ENCODE peak calls at places on chromosomes 16 and 17, in nine cellular contexts. N, B, I, F, O, Q, V, M and A are unnamed samples.

GRCh38 chr16:57367111-57367752 is 5.1 kb upstream of the CX3CL1 start:
- DNase-seq in Q (peak; percentile 14), V (no peak), F (no peak), M (no peak), N (no peak), I (no peak), B (no peak), O (peak; percentile 28), A (no peak)

GRCh38 chr17:79748296-79749099 is 17.8 kb downstream of the ENPP7 start:
- DNase-seq in O (no peak), M (no peak), B (no peak), V (no peak), Q (no peak), N (no peak), I (no peak), F (no peak), A (no peak)

GRCh38 chr17:41322264-41322902 is 6.9 kb upstream of the KRTAP17-1 start:
- DNase-seq in N (no peak), I (peak; percentile 79), M (peak; percentile 61), B (no peak), O (no peak), Q (peak; percentile 67), F (peak; percentile 64), V (no peak), A (no peak)

GRCh38 chr16:53511403-53512280 is 8.6 kb upstream of the AKTIP start:
- DNase-seq in O (no peak), N (no peak), M (no peak), V (peak; percentile 92), B (peak; percentile 20), Q (no peak), F (no peak), I (no peak), A (no peak)

GRCh38 chr17:42361781-42362186 is 26.5 kb downstream of the STAT3 start:
- DNase-seq in F (no peak), B (no peak), M (no peak), V (no peak), Q (no peak), I (no peak), O (no peak), N (no peak), A (no peak)

GRCh38 chr17:15967706-15968399 is 22.9 kb downstream of the ADORA2B start:
- DNase-seq in B (no peak), V (no peak), I (no peak), Q (no peak), M (no peak), F (no peak), O (no peak), N (no peak), A (no peak)

GRCh38 chr16:65494609-65495008 is 372.7 kb upstream of the CDH11 start:
- DNase-seq in F (no peak), O (no peak), Q (no peak), N (no peak), I (no peak), M (no peak), B (no peak), V (no peak), A (no peak)

GRCh38 chr17:31672161-31672819 is 186.8 kb downstream of the COPRS start:
- DNase-seq in I (no peak), N (no peak), Q (no peak), O (no peak), V (no peak), M (no peak), B (no peak), F (no peak), A (no peak)

GRCh38 chr17:13995856-13996635 is 73.3 kb upstream of the COX10 start:
- DNase-seq in M (no peak), O (no peak), N (no peak), V (no peak), B (no peak), Q (no peak), F (no peak), I (no peak), A (no peak)

GRCh38 chr17:42779942-42780815 is at the start of gene WNK4:
- DNase-seq in B (peak; percentile 64), Q (peak; percentile 47), I (no peak), N (no peak), V (peak; percentile 91), O (no peak), F (no peak), M (no peak), A (peak; percentile 67)

GRCh38 chr16:2842340-2843000 is 12.4 kb downstream of the ZG16B start:
- DNase-seq in V (no peak), Q (peak; percentile 42), I (no peak), O (peak; percentile 67), F (no peak), B (peak; percentile 44), N (no peak), M (no peak), A (no peak)

GRCh38 chr16:4404247-4404966 is 12.0 kb downstream of the CORO7 start:
- DNase-seq in I (no peak), V (peak; percentile 56), Q (peak; percentile 58), N (no peak), M (peak; percentile 38), B (peak; percentile 82), O (peak; percentile 49), F (no peak), A (no peak)

GRCh38 chr16:30092373-30093010 is 768 bp upstream of the TBX6 start:
- DNase-seq in I (peak; percentile 27), O (peak; percentile 93), N (peak; percentile 42), F (peak; percentile 44), Q (peak; percentile 82), M (peak; percentile 65), B (peak; percentile 86), V (no peak), A (peak; percentile 90)
- TF ChIP-seq CTCF in I (peak; percentile 44), O (peak; percentile 76), N (peak; percentile 73), F (peak; percentile 88), Q (peak; percentile 80), M (peak; percentile 34), B (peak; percentile 88), V (no peak), A (peak; percentile 66)

DNA sequence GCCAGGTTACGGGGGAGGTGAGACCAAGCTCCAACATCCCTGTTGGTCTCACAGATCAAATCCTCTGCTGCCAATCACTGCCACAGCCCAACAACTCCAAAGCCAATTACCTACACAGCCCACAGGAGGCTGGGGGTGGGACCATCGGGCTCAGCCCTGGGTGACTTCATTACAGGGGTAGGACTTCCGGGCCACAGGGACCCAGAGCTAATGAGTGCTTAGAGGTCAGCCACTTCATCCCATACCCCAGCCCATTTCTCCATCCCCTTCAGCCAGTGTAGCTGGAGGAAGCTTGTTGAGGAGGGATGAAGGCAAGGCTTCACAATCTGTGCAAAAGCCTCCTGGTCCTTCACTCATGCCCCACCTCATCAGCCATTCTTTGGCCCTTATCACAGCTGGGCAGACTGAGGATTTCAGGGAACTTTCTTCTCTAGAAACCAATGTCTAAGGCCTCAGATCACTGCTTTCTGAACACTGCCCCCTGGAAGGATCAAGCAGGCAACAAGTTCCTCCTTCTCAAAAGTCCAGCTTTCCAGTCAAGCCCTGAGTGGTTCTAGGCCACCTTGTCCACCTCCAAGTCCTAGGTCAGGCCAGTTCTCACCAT is 5.8 kb downstream of the FOXN1 start:
- DNase-seq in V (no peak), B (peak; percentile 82), F (no peak), N (no peak), I (no peak), Q (no peak), O (no peak), M (no peak), A (no peak)
- TF ChIP-seq CTCF in V (no peak), B (no peak), F (peak; percentile 18), N (no peak), I (no peak), Q (no peak), O (no peak), M (no peak), A (no peak)

GRCh38 chr16:87549627-87550509 is 52.4 kb upstream of the JPH3 start:
- DNase-seq in M (no peak), B (no peak), O (no peak), N (no peak), Q (no peak), I (no peak), V (no peak), F (no peak), A (no peak)

GRCh38 chr16:87550510-87550961 is 51.8 kb upstream of the JPH3 start:
- DNase-seq in B (peak; percentile 25), V (no peak), F (no peak), N (no peak), O (peak; percentile 67), I (no peak), Q (no peak), M (peak; percentile 42), A (peak; percentile 44)

GRCh38 chr16:87552772-87553171 is 49.5 kb upstream of the JPH3 start:
- DNase-seq in Q (no peak), B (no peak), N (no peak), O (no peak), F (no peak), I (no peak), V (no peak), M (peak; percentile 46), A (no peak)

GRCh38 chr16:87552072-87552718 is 50.1 kb upstream of the JPH3 start:
- DNase-seq in O (no peak), Q (no peak), F (no peak), M (no peak), V (no peak), N (no peak), B (no peak), I (no peak), A (no peak)

GRCh38 chr16:87551487-87551886 is 50.8 kb upstream of the JPH3 start:
- DNase-seq in M (no peak), N (no peak), Q (no peak), O (no peak), I (no peak), V (no peak), B (no peak), F (no peak), A (no peak)
- TF ChIP-seq CTCF in M (no peak), N (no peak), Q (no peak), O (no peak), I (no peak), V (no peak), B (no peak), F (no peak), A (no peak)

GRCh38 chr17:49191917-49192741 is 18.2 kb downstream of the GNGT2 start:
- DNase-seq in N (no peak), F (peak; percentile 82), O (peak; percentile 90), I (peak; percentile 77), M (peak; percentile 93), B (peak; percentile 92), Q (peak; percentile 90), V (peak; percentile 92), A (no peak)
- TF ChIP-seq CTCF in N (no peak), F (peak; percentile 36), O (peak; percentile 37), I (peak; percentile 35), M (peak; percentile 21), B (peak; percentile 60), Q (peak; percentile 15), V (peak; percentile 44), A (peak; percentile 52)

DNA sequence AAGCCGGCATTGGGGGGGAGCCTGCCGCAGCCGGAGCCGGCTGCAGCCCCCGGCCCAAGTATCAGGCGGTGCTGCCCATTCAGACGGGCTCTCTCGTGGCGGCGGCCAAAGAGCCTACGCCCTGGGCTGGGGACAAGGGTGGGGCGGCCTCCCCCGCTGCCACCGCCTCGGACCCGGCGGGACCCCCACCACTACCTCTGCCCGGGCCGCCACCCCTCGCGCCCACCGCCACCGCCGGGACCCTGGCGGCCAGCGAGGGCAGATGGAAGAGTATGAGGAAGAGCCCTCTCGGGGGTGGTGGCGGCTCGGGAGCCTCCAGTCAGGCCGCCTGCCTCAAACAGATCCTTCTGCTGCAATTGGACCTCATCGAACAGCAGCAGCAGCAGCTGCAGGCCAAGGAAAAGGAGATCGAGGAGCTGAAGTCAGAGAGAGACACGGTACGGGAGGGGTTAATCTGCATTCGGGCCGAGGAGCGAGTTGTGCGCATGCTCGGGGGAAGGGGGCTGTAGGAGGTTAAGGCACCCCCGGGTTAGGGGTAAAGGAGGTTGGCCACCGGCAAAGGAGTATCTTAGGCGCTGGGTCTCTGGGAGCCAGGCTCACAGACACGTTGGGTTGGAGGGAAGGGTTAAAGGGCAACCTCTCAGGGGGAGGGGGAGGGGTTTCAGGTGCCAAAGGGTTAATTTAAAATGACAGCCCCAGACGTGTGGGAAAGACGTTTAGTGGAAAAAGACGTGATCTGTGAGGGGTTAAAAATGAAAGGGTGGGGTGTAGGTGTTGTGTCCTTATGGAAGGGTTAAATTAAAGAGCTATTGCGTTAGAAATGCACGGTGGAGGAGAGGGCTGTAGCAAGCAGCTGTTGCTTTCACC is 1.4 kb downstream of the MSL1 start:
- DNase-seq in V (peak; percentile 78), N (no peak), I (peak; percentile 30), M (peak; percentile 48), B (peak; percentile 85), Q (peak; percentile 52), O (peak; percentile 61), F (no peak), A (peak; percentile 47)
- TF ChIP-seq CTCF in V (no peak), N (peak; percentile 5), I (no peak), M (no peak), B (no peak), Q (no peak), O (peak; percentile 2), F (no peak), A (no peak)